ENCODE peak calls at places on chromosomes 16 and 17, in four cellular contexts. X, D, Y and P are unnamed samples.

GRCh38 chr16:56450275-56450889 is 750 bp downstream of the NUDT21 start:
- DNase-seq in X (no peak), Y (no peak), D (no peak), P (no peak)

GRCh38 chr17:38425744-38426143 is 2.5 kb upstream of the ARHGAP23 start:
- DNase-seq in Y (peak; percentile 75), D (no peak), X (no peak), P (no peak)

GRCh38 chr17:58527306-58527705 is 12.9 kb upstream of the MTMR4 start:
- DNase-seq in D (no peak), X (no peak), Y (no peak), P (no peak)

GRCh38 chr16:57773680-57774295 is 28.5 kb downstream of the KIFC3 start:
- DNase-seq in X (no peak), Y (peak; percentile 57), D (no peak), P (peak; percentile 81)

GRCh38 chr17:67475161-67475887 is 98.2 kb downstream of the PITPNC1 start:
- DNase-seq in X (peak; percentile 76), D (peak; percentile 85), Y (peak; percentile 74), P (peak; percentile 74)

GRCh38 chr16:23368469-23368868 is 66.4 kb downstream of the SCNN1B start:
- DNase-seq in X (no peak), Y (no peak), D (no peak), P (no peak)

GRCh38 chr17:82204831-82205719 is 7.6 kb downstream of the CCDC57 start:
- DNase-seq in D (peak; percentile 31), Y (no peak), X (no peak), P (peak; percentile 21)

GRCh38 chr17:18959845-18960240 is 7.9 kb downstream of the SLC5A10 start:
- DNase-seq in X (no peak), Y (no peak), D (no peak), P (no peak)

GRCh38 chr16:71367243-71367976 is 8.9 kb downstream of the CALB2 start:
- DNase-seq in D (no peak), X (peak; percentile 25), Y (no peak), P (no peak)

GRCh38 chr17:73255671-73256181 is 6.0 kb downstream of the CPSF4L start:
- DNase-seq in X (peak; percentile 64), D (peak; percentile 44), Y (no peak), P (peak; percentile 82)

GRCh38 chr17:48055531-48056245 is 7.5 kb downstream of the NFE2L1 start:
- DNase-seq in D (no peak), X (no peak), Y (no peak), P (no peak)

GRCh38 chr17:13503526-13503925 is 98.2 kb downstream of the HS3ST3A1 start:
- DNase-seq in Y (no peak), X (no peak), D (no peak), P (no peak)